ENCODE peak calls at places on chromosome 7, in eight cellular contexts. U is fibroblast of mammary gland, O is MM.1S, S is astrocyte of the spinal cord, R is uterus, F is H1, A is heart right ventricle, M is HCT116. Q is an unnamed sample.

GRCh38 chr7:131431756-131432155 is 104.1 kb downstream of the MKLN1 start:
- DNase-seq in M (no peak), S (no peak), R (no peak), O (no peak), U (no peak), F (no peak), A (no peak), Q (no peak)

GRCh38 chr7:12895296-12895695 is 207.9 kb downstream of the ARL4A start:
- DNase-seq in S (no peak), A (no peak), F (no peak), O (no peak), M (no peak), U (peak; percentile 40), R (no peak), Q (no peak)

GRCh38 chr7:114790526-114790925 is 131.4 kb upstream of the MDFIC start:
- DNase-seq in R (no peak), A (no peak), S (no peak), F (no peak), M (no peak), U (no peak), O (no peak), Q (no peak)

GRCh38 chr7:13982940-13983677 is 6.4 kb downstream of the ETV1 start:
- DNase-seq in S (peak; percentile 27), F (no peak), A (no peak), O (peak; percentile 7), R (no peak), M (no peak), U (peak; percentile 18), Q (no peak)

GRCh38 chr7:38554586-38554985 is 76.6 kb downstream of the AMPH start:
- DNase-seq in R (no peak), F (no peak), S (no peak), A (no peak), U (no peak), M (no peak), O (no peak), Q (no peak)

GRCh38 chr7:63900394-63901203 is 98.0 kb upstream of the ZNF722 start:
- DNase-seq in S (no peak), R (peak; percentile 75), A (peak; percentile 88), O (peak; percentile 62), M (no peak), F (no peak), U (peak; percentile 66), Q (peak; percentile 35)

GRCh38 chr7:135291809-135292253 is 58.2 kb downstream of the STRA8 start:
- DNase-seq in R (no peak), S (peak; percentile 88), U (peak; percentile 80), A (no peak), F (no peak), M (no peak), O (no peak), Q (peak; percentile 59)

GRCh38 chr7:26097837-26098668 is 53.9 kb upstream of the NFE2L3 start:
- DNase-seq in F (no peak), R (no peak), A (no peak), M (no peak), S (no peak), O (no peak), U (no peak), Q (no peak)

GRCh38 chr7:146636033-146636356 is 519.4 kb downstream of the CNTNAP2 start:
- DNase-seq in S (no peak), O (no peak), R (no peak), U (no peak), M (no peak), A (no peak), F (no peak), Q (no peak)

GRCh38 chr7:25731035-25731880 is 420.7 kb upstream of the NFE2L3 start:
- DNase-seq in O (no peak), S (no peak), U (no peak), M (no peak), R (no peak), F (no peak), A (no peak), Q (no peak)

GRCh38 chr7:37352974-37353948 is 95.4 kb downstream of the ELMO1 start:
- DNase-seq in O (peak; percentile 90), M (peak; percentile 15), U (no peak), F (peak; percentile 17), A (no peak), R (no peak), S (no peak), Q (no peak)

GRCh38 chr7:84060760-84061261 is 133.8 kb downstream of the SEMA3A start:
- DNase-seq in A (no peak), M (no peak), S (peak; percentile 71), F (no peak), R (no peak), O (no peak), U (peak; percentile 41), Q (peak; percentile 19)

GRCh38 chr7:105585850-105586500 is 4.7 kb upstream of the EFCAB10 start:
- DNase-seq in F (no peak), R (no peak), A (no peak), S (no peak), O (peak; percentile 77), U (no peak), M (no peak), Q (no peak)

GRCh38 chr7:105590793-105591192 is 9.5 kb upstream of the EFCAB10 start:
- DNase-seq in O (no peak), S (no peak), A (no peak), F (no peak), R (no peak), U (no peak), M (no peak), Q (no peak)

GRCh38 chr7:105591522-105591921 is 10.2 kb upstream of the EFCAB10 start:
- DNase-seq in S (no peak), O (no peak), M (no peak), R (no peak), U (no peak), A (no peak), F (no peak), Q (no peak)

GRCh38 chr7:105587899-105588690 is 6.8 kb upstream of the EFCAB10 start:
- DNase-seq in M (no peak), R (no peak), S (no peak), O (no peak), U (peak; percentile 41), A (no peak), F (no peak), Q (no peak)

DNA sequence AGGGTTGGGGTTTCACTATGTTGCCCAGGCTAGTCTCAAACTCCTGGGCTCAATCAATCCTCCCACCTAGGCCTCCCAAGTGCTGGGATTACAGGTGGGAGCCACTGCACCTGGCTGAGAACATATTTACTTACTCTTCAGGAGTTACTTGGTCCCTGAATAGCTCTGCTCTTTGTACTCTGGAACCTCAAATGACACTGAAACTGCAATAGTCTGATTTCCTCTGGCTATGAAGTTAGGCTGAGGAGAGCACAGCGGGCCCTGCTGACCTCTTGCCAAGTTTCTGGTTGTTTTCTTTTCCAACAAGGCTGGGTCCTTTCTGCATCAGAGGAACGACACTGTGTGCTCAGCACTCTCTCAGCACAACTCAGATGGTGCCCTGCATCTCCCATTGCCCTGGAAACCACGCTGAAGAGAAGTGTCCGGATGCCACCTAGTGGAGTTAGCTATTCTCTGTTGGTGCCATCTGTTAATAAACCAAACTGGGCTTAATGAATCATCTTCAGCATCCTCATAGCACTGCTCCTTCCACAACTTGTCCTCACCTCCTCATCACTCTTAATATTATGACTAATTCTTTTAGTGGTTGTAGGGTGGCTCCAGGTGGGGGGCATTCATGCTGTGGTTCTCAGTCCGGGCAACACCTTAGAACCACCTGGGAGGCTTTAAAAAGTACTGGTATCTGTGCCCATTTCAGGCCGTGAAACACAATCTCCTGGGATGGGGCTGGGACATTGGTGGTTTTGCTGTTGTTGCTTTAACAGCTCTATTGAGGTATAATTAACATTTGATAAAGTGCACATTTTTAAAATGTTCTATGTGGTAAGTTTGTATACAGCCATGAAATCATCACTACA is 8.2 kb upstream of the EFCAB10 start:
- DNase-seq in S (peak; percentile 81), U (peak; percentile 81), M (peak; percentile 55), O (peak; percentile 92), F (no peak), A (no peak), R (peak; percentile 27), Q (peak; percentile 50)
- TF ChIP-seq CTCF in S (peak; percentile 70), U (peak; percentile 74), M (peak; percentile 71), O (peak; percentile 86), F (peak; percentile 77), A (peak; percentile 20), R (peak; percentile 37), Q (peak; percentile 84)

DNA sequence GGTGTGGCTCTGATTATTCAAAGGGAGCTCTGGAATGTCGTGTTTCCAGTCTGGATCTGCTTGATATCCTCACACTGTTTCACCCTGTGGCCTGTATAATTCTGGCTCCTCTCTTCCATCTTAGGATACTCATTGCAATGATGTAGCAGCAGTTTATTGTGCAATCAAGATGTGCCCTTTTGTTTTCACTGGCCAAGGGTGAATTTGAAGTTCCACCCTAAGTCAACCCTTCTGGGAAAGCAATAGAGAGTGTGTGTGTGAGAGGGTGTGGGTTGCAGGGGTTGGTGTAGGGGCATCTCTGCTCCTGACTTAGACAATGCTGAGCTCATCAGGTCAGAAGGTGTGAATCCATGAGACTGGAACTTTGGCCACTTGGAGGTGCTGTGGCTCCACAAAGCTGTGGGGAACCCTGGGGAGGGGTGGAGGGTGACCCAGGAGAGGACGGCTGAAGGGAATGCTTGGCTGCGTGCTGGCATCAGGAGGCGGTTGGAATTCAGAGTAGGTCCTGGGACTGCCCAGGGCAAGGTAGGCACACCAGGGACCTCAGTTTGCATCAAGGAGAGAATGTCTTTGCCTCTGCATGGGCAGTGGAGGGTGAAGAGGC is 118.0 kb upstream of the PRSS58 start:
- DNase-seq in O (peak; percentile 48), M (peak; percentile 10), A (no peak), F (peak; percentile 43), U (peak; percentile 71), R (no peak), S (no peak), Q (peak; percentile 89)
- TF ChIP-seq CTCF in O (peak; percentile 48), M (peak; percentile 34), A (no peak), F (peak; percentile 85), U (peak; percentile 34), R (no peak), S (no peak), Q (peak; percentile 83)

GRCh38 chr7:129636641-129637040 is 25.1 kb downstream of the NRF1 start:
- DNase-seq in O (no peak), F (no peak), S (no peak), R (no peak), U (no peak), M (no peak), A (no peak), Q (no peak)

GRCh38 chr7:129630341-129630740 is 18.8 kb downstream of the NRF1 start:
- DNase-seq in R (no peak), F (no peak), A (no peak), U (no peak), S (no peak), O (no peak), M (no peak), Q (no peak)

GRCh38 chr7:129634361-129635034 is 23.0 kb downstream of the NRF1 start:
- DNase-seq in A (no peak), U (no peak), S (no peak), M (no peak), O (no peak), F (no peak), R (no peak), Q (no peak)

GRCh38 chr7:129640400-129640799 is 28.9 kb downstream of the NRF1 start:
- DNase-seq in R (no peak), O (no peak), A (no peak), F (no peak), S (no peak), U (no peak), M (no peak), Q (no peak)

GRCh38 chr7:129635300-129636029 is 23.9 kb downstream of the NRF1 start:
- DNase-seq in O (peak; percentile 85), S (peak; percentile 72), A (peak; percentile 25), U (peak; percentile 79), M (peak; percentile 47), R (peak; percentile 54), F (no peak), Q (no peak)
- TF ChIP-seq CTCF in O (peak; percentile 99), S (peak; percentile 93), A (peak; percentile 33), U (peak; percentile 97), M (peak; percentile 89), R (peak; percentile 46), F (peak; percentile 94), Q (peak; percentile 91)

GRCh38 chr7:72183835-72184234 is 228.3 kb downstream of the CALN1 start:
- DNase-seq in F (no peak), R (no peak), M (peak; percentile 1), O (no peak), S (no peak), U (peak; percentile 2), A (no peak), Q (no peak)
- TF ChIP-seq CTCF in F (peak; percentile 27), R (no peak), M (no peak), O (no peak), S (no peak), U (peak; percentile 6), A (no peak), Q (no peak)

Q was measured in epithelial cell of proximal tubule.